ENCODE peak calls at places on chromosomes 7 and 10, in six cellular contexts. T, A, C, W, D and K are unnamed samples. For H3K27me3, the result is how much of the 10 kb centered on the place peaks cover.

GRCh38 chr7:117592011-117592635 is 112.3 kb downstream of the CFTR start:
- DNase-seq in C (no peak), W (no peak), T (no peak), D (no peak), A (no peak), K (no peak)

GRCh38 chr7:137940656-137941518 is 61.0 kb downstream of the CREB3L2 start:
- DNase-seq in A (peak), T (peak), C (peak), D (no peak), W (peak), K (no peak)

GRCh38 chr10:22621726-22622125 is 92.7 kb downstream of the PIP4K2A start:
- DNase-seq in D (no peak), A (no peak), C (no peak), T (no peak), W (no peak), K (no peak)

GRCh38 chr10:127978481-127978880 is 71.6 kb downstream of the PTPRE start:
- DNase-seq in A (no peak), T (no peak), W (no peak), D (no peak), C (no peak), K (no peak)

GRCh38 chr10:34999532-34999931 is 90.6 kb downstream of the CUL2 start:
- DNase-seq in W (no peak), A (no peak), T (no peak), D (no peak), C (no peak), K (no peak)

GRCh38 chr7:33825644-33826043 is 79.7 kb upstream of the BMPER start:
- DNase-seq in D (no peak), A (no peak), C (no peak), W (no peak), T (no peak), K (no peak)

GRCh38 chr10:122054046-122055025 is 65.4 kb downstream of the TACC2 start:
- DNase-seq in D (no peak), A (peak), C (peak), T (peak), W (peak), K (peak)

GRCh38 chr10:27413387-27413786 is 90.7 kb upstream of the RAB18 start:
- DNase-seq in T (no peak), C (no peak), W (no peak), D (no peak), A (no peak), K (no peak)

GRCh38 chr7:151485006-151485732 is 34.5 kb downstream of the RHEB start:
- DNase-seq in C (no peak), T (peak), A (no peak), W (peak), D (no peak), K (no peak)

GRCh38 chr7:42543953-42544352 is 306.9 kb upstream of the GLI3 start:
- DNase-seq in D (no peak), T (no peak), A (no peak), C (no peak), W (no peak), K (no peak)

DNA sequence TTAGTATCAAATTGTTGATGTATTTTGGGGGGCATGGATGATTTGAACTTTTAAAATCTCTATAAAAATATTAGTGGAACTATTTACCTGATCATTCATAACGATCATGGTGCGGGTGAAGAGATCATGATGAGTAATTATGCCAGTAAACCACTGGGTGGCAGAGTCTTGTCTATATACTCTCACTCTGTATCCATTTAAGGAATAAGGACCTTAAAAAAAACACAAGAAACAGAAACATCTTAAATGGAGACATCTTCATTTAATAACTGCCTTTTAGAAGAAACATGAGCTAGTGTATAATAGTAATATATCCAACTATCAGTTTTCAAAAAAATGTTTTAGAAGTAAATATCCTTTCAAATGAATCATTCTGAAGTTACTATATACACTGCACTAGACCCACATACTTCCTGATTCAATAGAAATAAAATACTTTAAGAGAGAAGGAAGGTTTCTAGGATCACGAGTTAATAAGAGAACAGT is 84.0 kb downstream of the NRBF2 start:
- DNase-seq in D (no peak), A (peak), T (peak), W (peak), C (peak), K (no peak)
- H3K4me3 ChIP-seq in D (no peak), A (no peak), T (no peak), W (no peak), C (no peak), K (no peak)

DNA sequence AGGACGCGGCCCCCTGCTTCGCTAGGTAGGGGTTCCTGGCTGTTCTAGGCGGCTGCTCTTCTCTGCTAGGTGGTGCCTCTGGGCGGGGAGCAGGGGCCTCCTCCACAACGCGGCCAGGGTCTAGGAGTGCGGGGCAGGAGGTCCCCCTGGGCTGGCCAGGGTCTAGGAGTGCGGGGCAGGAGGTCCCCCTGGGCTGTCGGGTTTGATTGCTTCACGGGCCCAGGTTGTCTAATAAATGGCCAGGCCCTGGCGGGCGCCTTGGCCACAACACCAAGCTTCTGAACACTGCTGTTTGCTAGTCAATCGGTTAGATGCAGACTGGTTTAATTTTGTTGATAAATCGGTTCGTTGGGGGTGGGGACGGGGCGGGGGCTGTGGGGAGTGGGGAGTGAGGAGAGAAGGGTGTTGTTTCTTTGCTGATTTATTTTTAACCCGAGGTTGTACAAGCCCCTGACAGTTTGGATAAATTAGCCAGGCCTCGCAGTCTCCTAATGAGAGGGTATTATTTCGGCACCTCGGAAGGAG is 7.7 kb downstream of the UNCX start:
- DNase-seq in A (peak), W (no peak), T (no peak), C (no peak), D (no peak), K (no peak)
- H3K27me3 ChIP-seq in A (half or more), W (half or more), T (half or more), C (half or more), D (half or more), K (half or more)

GRCh38 chr7:77288676-77289320 is 89.2 kb upstream of the FGL2 start:
- DNase-seq in D (no peak), W (peak), A (no peak), C (no peak), T (peak), K (no peak)
- H3K4ac ChIP-seq in D (no peak), W (no peak), A (no peak), C (no peak), T (peak), K (no peak)

GRCh38 chr10:48456361-48456804 is 148.5 kb downstream of the ARHGAP22 start:
- DNase-seq in A (no peak), D (no peak), T (no peak), W (peak), C (no peak), K (no peak)
- H3K4me3 ChIP-seq in A (no peak), D (no peak), T (no peak), W (no peak), C (no peak), K (no peak)

GRCh38 chr10:49776851-49777250 is 14.7 kb upstream of the OGDHL start:
- DNase-seq in C (no peak), A (no peak), T (no peak), W (no peak), D (no peak), K (no peak)
- H3K27me3 ChIP-seq in C (under half), A (under half), T (under half), W (under half), D (under half), K (under half)